ENCODE peak calls at places on chromosomes 7 and 10, in nine cellular contexts. L, Y, J, K, W, G, T, V and I are unnamed samples.

GRCh38 chr7:71325151-71325550 is 193.2 kb downstream of the GALNT17 start:
- DNase-seq in L (no peak), Y (no peak), J (no peak), K (no peak), W (no peak), G (no peak), T (no peak), V (no peak), I (no peak)

GRCh38 chr7:148395292-148395691 is 195.3 kb upstream of the C7orf33 start:
- DNase-seq in L (no peak), Y (no peak), J (no peak), K (no peak), W (no peak), G (no peak), T (no peak), V (no peak), I (no peak)

GRCh38 chr10:26869528-26869927 is 8.8 kb upstream of the ABI1 start:
- DNase-seq in L (peak; percentile 62), Y (peak; percentile 64), J (no peak), K (no peak), W (no peak), G (peak; percentile 18), T (no peak), V (no peak), I (peak; percentile 43)

GRCh38 chr7:42407828-42408227 is 170.8 kb upstream of the GLI3 start:
- DNase-seq in L (no peak), Y (peak; percentile 58), J (no peak), K (no peak), W (no peak), G (no peak), T (no peak), V (no peak), I (no peak)

GRCh38 chr10:6737758-6738463 is 157.8 kb upstream of the PRKCQ start:
- DNase-seq in L (peak; percentile 66), Y (peak; percentile 27), J (no peak), K (no peak), W (no peak), G (peak; percentile 68), T (no peak), V (no peak), I (peak; percentile 31)

GRCh38 chr10:4266387-4267083 is 481.5 kb upstream of the KLF6 start:
- DNase-seq in L (no peak), Y (no peak), J (no peak), K (no peak), W (no peak), G (peak; percentile 73), T (no peak), V (no peak), I (no peak)

GRCh38 chr7:105876964-105877601 is 684 bp upstream of the ATXN7L1 start:
- DNase-seq in L (peak; percentile 47), Y (peak; percentile 77), J (peak; percentile 32), K (peak; percentile 90), W (peak; percentile 2), G (peak; percentile 71), T (peak; percentile 41), V (no peak), I (peak; percentile 58)

GRCh38 chr7:47490501-47491265 is 91.2 kb downstream of the TNS3 start:
- DNase-seq in L (no peak), Y (no peak), J (no peak), K (no peak), W (no peak), G (no peak), T (no peak), V (no peak), I (no peak)

GRCh38 chr7:36726311-36726710 is 2.0 kb upstream of the AOAH start:
- DNase-seq in L (no peak), Y (no peak), J (no peak), K (no peak), W (no peak), G (no peak), T (no peak), V (no peak), I (no peak)

DNA sequence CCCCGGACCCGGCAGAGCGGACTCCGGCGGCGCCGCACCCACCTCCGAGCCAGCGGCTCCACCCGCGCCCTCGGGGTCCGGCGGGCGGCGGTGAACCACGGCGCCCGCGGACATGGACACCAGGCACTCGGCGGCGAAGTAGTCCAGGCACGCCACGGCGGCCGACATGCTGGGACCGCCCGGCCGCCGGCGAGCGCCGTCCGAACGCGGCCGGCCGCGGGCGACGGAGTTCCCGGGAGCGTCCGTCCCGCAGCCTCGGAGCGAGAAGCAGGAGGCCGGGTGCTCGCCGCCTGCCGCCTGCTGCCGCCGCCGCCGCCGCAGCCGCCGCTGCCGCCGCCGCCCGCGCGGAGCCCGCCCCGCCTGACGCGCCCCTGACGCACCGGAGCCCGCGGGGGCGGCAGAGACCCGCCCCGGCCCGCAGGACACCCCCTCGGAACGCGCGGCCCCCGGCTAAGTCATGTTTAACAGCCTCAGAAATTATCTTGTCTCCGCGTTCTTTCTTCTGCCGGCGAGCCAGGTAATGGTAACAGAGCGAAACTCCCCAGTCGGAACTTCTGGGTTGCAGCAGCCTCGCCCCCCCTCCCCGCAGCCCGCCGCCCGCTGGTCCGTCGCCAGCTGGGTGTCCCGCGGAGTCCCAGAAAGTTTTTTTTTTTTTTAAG is at the start of gene KLF14:
- DNase-seq in L (peak; percentile 30), Y (no peak), J (peak; percentile 12), K (peak; percentile 16), W (peak; percentile 20), G (peak; percentile 66), T (peak; percentile 69), V (no peak), I (peak; percentile 41)
- H3K27me3 ChIP-seq in L (no peaks in the 10 kb centered on the region), Y (peaks cover 42% of the 10 kb centered on the region), J (peaks cover 99% of the 10 kb centered on the region), K (peaks cover 5% of the 10 kb centered on the region), W (peaks cover 45% of the 10 kb centered on the region), G (peaks cover 49% of the 10 kb centered on the region), T (peaks cover 8% of the 10 kb centered on the region), V (peaks cover 28% of the 10 kb centered on the region), I (peaks cover 33% of the 10 kb centered on the region)

GRCh38 chr7:95919574-95919973 is 147.2 kb downstream of the DYNC1I1 start:
- DNase-seq in L (no peak), Y (peak; percentile 24), J (no peak), K (no peak), W (no peak), G (peak; percentile 6), T (no peak), V (no peak), I (no peak)

GRCh38 chr7:95921543-95921942 is 149.2 kb downstream of the DYNC1I1 start:
- DNase-seq in L (no peak), Y (peak; percentile 89), J (no peak), K (no peak), W (no peak), G (peak; percentile 67), T (no peak), V (no peak), I (no peak)

GRCh38 chr7:95915731-95916130 is 143.4 kb downstream of the DYNC1I1 start:
- DNase-seq in L (no peak), Y (no peak), J (no peak), K (peak; percentile 25), W (no peak), G (peak; percentile 2), T (no peak), V (no peak), I (no peak)

GRCh38 chr7:95917622-95918021 is 145.3 kb downstream of the DYNC1I1 start:
- DNase-seq in L (no peak), Y (no peak), J (no peak), K (peak; percentile 8), W (no peak), G (no peak), T (no peak), V (no peak), I (no peak)

DNA sequence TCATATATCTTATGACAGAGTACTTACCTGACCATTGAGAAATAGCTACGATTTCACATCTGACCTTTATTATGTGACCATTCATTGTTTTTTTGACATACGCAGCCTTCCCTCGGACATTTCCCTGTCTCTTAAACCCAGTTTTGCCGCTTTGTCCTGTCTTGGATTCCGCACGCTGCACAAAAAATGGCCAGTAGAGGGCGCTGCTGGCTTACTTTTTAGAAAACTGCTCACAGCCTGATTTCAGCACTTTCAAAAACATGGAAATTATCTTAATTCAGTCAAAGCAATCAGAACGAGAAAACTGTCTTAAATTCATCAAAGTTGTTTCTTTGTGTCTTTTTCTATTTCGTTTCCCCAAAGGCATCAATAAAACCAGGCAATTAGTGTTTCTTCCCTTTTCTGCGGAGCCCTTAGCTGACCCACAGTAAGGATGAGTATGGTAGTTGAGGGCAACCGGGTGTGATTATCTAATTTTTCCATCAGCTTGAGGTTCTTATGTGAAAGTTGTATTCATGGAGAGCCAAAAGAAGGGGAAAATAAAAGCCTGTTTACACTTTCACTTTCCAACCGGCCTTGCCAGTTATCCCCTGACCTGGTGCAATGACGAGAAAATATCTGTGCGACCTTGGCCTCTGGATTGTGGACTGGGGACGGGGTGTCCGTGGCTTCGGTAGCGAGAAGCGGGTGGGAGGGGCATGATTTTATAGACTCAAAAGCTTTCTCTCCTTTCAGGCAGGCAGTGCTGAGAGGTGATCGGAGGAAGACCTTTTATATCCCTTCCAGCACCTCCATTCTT is 144.4 kb downstream of the DYNC1I1 start:
- DNase-seq in L (peak; percentile 43), Y (peak; percentile 83), J (peak; percentile 79), K (peak; percentile 78), W (peak; percentile 58), G (peak; percentile 72), T (peak; percentile 71), V (peak; percentile 92), I (peak; percentile 23)
- H3K4me3 ChIP-seq in L (no peak overlapping the region), Y (peak overlapping the region; percentile 44), J (peak overlapping the region; percentile 9), K (no peak overlapping the region), W (no peak overlapping the region), G (peak overlapping the region; percentile 59), T (peak overlapping the region; percentile 45), V (peak overlapping the region; percentile 36), I (peak overlapping the region; percentile 24)

GRCh38 chr7:19145429-19146201 is 394 bp upstream of the FERD3L start:
- DNase-seq in L (no peak), Y (no peak), J (no peak), K (no peak), W (no peak), G (no peak), T (no peak), V (no peak), I (no peak)
- H3K27me3 ChIP-seq in L (peaks cover 9% of the 10 kb centered on the region), Y (no peaks in the 10 kb centered on the region), J (peaks cover 84% of the 10 kb centered on the region), K (no peaks in the 10 kb centered on the region), W (no peaks in the 10 kb centered on the region), G (no peaks in the 10 kb centered on the region), T (peaks cover 40% of the 10 kb centered on the region), V (peaks cover 21% of the 10 kb centered on the region), I (no peaks in the 10 kb centered on the region)

GRCh38 chr7:13920053-13920697 is 69.3 kb downstream of the ETV1 start:
- DNase-seq in L (peak; percentile 100), Y (peak; percentile 97), J (no peak), K (peak; percentile 35), W (no peak), G (peak; percentile 93), T (peak; percentile 38), V (no peak), I (peak; percentile 86)
- H3K4me3 ChIP-seq in L (peak overlapping the region; percentile 7), Y (peak overlapping the region; percentile 57), J (no peak overlapping the region), K (no peak overlapping the region), W (no peak overlapping the region), G (peak overlapping the region; percentile 58), T (no peak overlapping the region), V (no peak overlapping the region), I (peak overlapping the region; percentile 25)